ENCODE peak calls at places on chromosome 21, in five cellular contexts. V is substantia nigra, B is NCI-H1092, H is HL-60, K is HTR-8/SVneo. Q is an unnamed sample.

GRCh38 chr21:41359289-41359688 is 2.5 kb upstream of the MX2 start:
- DNase-seq in V (no peak), B (no peak), H (no peak), K (no peak), Q (no peak)

GRCh38 chr21:46003575-46004007 is 22.0 kb downstream of the COL6A1 start:
- DNase-seq in V (no peak), B (no peak), H (no peak), K (no peak), Q (peak)

GRCh38 chr21:42095581-42095980 is 24.5 kb downstream of the UMODL1 start:
- DNase-seq in V (no peak), B (no peak), H (no peak), K (no peak), Q (no peak)

GRCh38 chr21:32414579-32415358 is 2.3 kb downstream of the EVA1C start:
- DNase-seq in V (peak), B (no peak), H (no peak), K (no peak), Q (no peak)

GRCh38 chr21:36783612-36784383 is 84.9 kb downstream of the SIM2 start:
- DNase-seq in V (no peak), B (no peak), H (no peak), K (peak), Q (peak)

GRCh38 chr21:29449306-29449940 is 150.7 kb downstream of the BACH1 start:
- DNase-seq in V (no peak), B (no peak), H (no peak), K (no peak), Q (no peak)

GRCh38 chr21:45374826-45375455 is 30.0 kb upstream of the COL18A1 start:
- DNase-seq in V (no peak), B (no peak), H (no peak), K (no peak), Q (no peak)

GRCh38 chr21:34926784-34927548 is 122.1 kb downstream of the RUNX1 start:
- DNase-seq in V (no peak), B (no peak), H (no peak), K (no peak), Q (no peak)

GRCh38 chr21:18801468-18801867 is 397.9 kb upstream of the TMPRSS15 start:
- DNase-seq in V (no peak), B (no peak), H (no peak), K (peak), Q (no peak)

GRCh38 chr21:31490471-31490870 is 146.4 kb upstream of the TIAM1 start:
- DNase-seq in V (no peak), B (no peak), H (no peak), K (no peak), Q (no peak)

GRCh38 chr21:32599146-32599925 is 12.8 kb downstream of the CFAP298 start:
- DNase-seq in V (no peak), B (no peak), H (no peak), K (no peak), Q (peak)

Q was measured in upper lobe of left lung.